ENCODE peak calls at places on chromosomes 1 and 21, in four cellular contexts. One of them, this sample, is unnamed.

GRCh38 chr1:188089461-188089860 is 1260.7 kb downstream of the PLA2G4A start:
- DNase-seq in HepG2: no peak
- DNase-seq in K562: no peak
- DNase-seq in GM12878: no peak
- DNase-seq in this sample: no peak

GRCh38 chr1:86352096-86352495 is 44.0 kb downstream of the ODF2L start:
- DNase-seq in HepG2: no peak
- DNase-seq in K562: no peak
- DNase-seq in GM12878: no peak
- DNase-seq in this sample: no peak

GRCh38 chr1:112722601-112723510 is 7.7 kb upstream of the PPM1J start:
- DNase-seq in HepG2: no peak
- DNase-seq in K562: no peak
- DNase-seq in GM12878: no peak
- DNase-seq in this sample: peak

GRCh38 chr1:106502659-106503058 is 553.8 kb upstream of the PRMT6 start:
- DNase-seq in HepG2: no peak
- DNase-seq in GM12878: no peak
- DNase-seq in K562: no peak
- DNase-seq in this sample: no peak

GRCh38 chr21:31343680-31344480 is at the start of gene TIAM1:
- DNase-seq in HepG2: no peak
- DNase-seq in K562: no peak
- DNase-seq in GM12878: no peak
- DNase-seq in this sample: peak

GRCh38 chr1:9119745-9120144 is 9.2 kb downstream of the GPR157 start:
- DNase-seq in K562: no peak
- DNase-seq in GM12878: peak
- DNase-seq in HepG2: no peak
- DNase-seq in this sample: no peak

GRCh38 chr1:208206092-208206698 is 38.0 kb downstream of the PLXNA2 start:
- DNase-seq in K562: no peak
- DNase-seq in HepG2: no peak
- DNase-seq in GM12878: no peak
- DNase-seq in this sample: no peak

GRCh38 chr1:34404837-34405236 is 228.1 kb downstream of the C1orf94 start:
- DNase-seq in HepG2: no peak
- DNase-seq in GM12878: no peak
- DNase-seq in K562: no peak
- DNase-seq in this sample: no peak

GRCh38 chr1:238176441-238176840 is 285.7 kb upstream of the ZP4 start:
- DNase-seq in HepG2: no peak
- DNase-seq in K562: no peak
- DNase-seq in GM12878: no peak
- DNase-seq in this sample: no peak

GRCh38 chr1:43945898-43946243 is 879 bp upstream of the IPO13 start:
- DNase-seq in HepG2: no peak
- DNase-seq in GM12878: no peak
- DNase-seq in K562: no peak
- DNase-seq in this sample: no peak

GRCh38 chr21:42382915-42383314 is 12.9 kb downstream of the TMPRSS3 start:
- DNase-seq in K562: no peak
- DNase-seq in HepG2: no peak
- DNase-seq in GM12878: no peak
- DNase-seq in this sample: no peak

GRCh38 chr1:169995993-169996392 is 78.5 kb downstream of the KIFAP3 start:
- DNase-seq in K562: no peak
- DNase-seq in GM12878: no peak
- DNase-seq in HepG2: no peak
- DNase-seq in this sample: no peak

GRCh38 chr1:110634455-110635281 is 28.5 kb upstream of the KCNA2 start:
- DNase-seq in K562: no peak
- DNase-seq in HepG2: no peak
- DNase-seq in GM12878: peak
- DNase-seq in this sample: no peak

GRCh38 chr1:11156441-11156840 is 32.7 kb upstream of the ANGPTL7 start:
- DNase-seq in HepG2: no peak
- DNase-seq in K562: no peak
- DNase-seq in GM12878: no peak
- DNase-seq in this sample: no peak

GRCh38 chr1:207811920-207812720 is 60.3 kb downstream of the CD46 start:
- DNase-seq in HepG2: peak
- DNase-seq in K562: peak
- DNase-seq in GM12878: no peak
- DNase-seq in this sample: peak

GRCh38 chr1:182604128-182604834 is at the start of gene RGS16:
- DNase-seq in GM12878: peak
- DNase-seq in K562: peak
- DNase-seq in HepG2: no peak
- DNase-seq in this sample: peak

GRCh38 chr1:7549693-7550161 is 221.4 kb upstream of the VAMP3 start:
- DNase-seq in K562: no peak
- DNase-seq in HepG2: no peak
- DNase-seq in GM12878: no peak
- DNase-seq in this sample: no peak

GRCh38 chr1:72567511-72567910 is 285.2 kb upstream of the NEGR1 start:
- DNase-seq in GM12878: no peak
- DNase-seq in HepG2: no peak
- DNase-seq in K562: no peak
- DNase-seq in this sample: no peak

GRCh38 chr1:72568113-72568512 is 285.8 kb upstream of the NEGR1 start:
- DNase-seq in K562: no peak
- DNase-seq in HepG2: no peak
- DNase-seq in GM12878: no peak
- DNase-seq in this sample: no peak

GRCh38 chr1:72570815-72571214 is 288.5 kb upstream of the NEGR1 start:
- DNase-seq in HepG2: no peak
- DNase-seq in K562: no peak
- DNase-seq in GM12878: no peak
- DNase-seq in this sample: no peak
- TF ChIP-seq CREM in HepG2: no peak
- TF ChIP-seq CREM in K562: no peak
- TF ChIP-seq CREM in GM12878: no peak
- TF ChIP-seq CREM in this sample: no peak

GRCh38 chr1:204692852-204693356 is 7.4 kb upstream of the LRRN2 start:
- DNase-seq in HepG2: no peak
- DNase-seq in GM12878: no peak
- DNase-seq in K562: peak
- DNase-seq in this sample: peak
- TF ChIP-seq CREM in HepG2: no peak
- TF ChIP-seq CREM in GM12878: no peak
- TF ChIP-seq CREM in K562: no peak
- TF ChIP-seq CREM in this sample: no peak

GRCh38 chr1:53850082-53850673 is 12.1 kb upstream of the NDC1 start:
- DNase-seq in K562: no peak
- DNase-seq in HepG2: no peak
- DNase-seq in GM12878: no peak
- DNase-seq in this sample: no peak

GRCh38 chr1:53848025-53848424 is 9.9 kb upstream of the NDC1 start:
- DNase-seq in HepG2: no peak
- DNase-seq in K562: no peak
- DNase-seq in GM12878: no peak
- DNase-seq in this sample: no peak

DNA sequence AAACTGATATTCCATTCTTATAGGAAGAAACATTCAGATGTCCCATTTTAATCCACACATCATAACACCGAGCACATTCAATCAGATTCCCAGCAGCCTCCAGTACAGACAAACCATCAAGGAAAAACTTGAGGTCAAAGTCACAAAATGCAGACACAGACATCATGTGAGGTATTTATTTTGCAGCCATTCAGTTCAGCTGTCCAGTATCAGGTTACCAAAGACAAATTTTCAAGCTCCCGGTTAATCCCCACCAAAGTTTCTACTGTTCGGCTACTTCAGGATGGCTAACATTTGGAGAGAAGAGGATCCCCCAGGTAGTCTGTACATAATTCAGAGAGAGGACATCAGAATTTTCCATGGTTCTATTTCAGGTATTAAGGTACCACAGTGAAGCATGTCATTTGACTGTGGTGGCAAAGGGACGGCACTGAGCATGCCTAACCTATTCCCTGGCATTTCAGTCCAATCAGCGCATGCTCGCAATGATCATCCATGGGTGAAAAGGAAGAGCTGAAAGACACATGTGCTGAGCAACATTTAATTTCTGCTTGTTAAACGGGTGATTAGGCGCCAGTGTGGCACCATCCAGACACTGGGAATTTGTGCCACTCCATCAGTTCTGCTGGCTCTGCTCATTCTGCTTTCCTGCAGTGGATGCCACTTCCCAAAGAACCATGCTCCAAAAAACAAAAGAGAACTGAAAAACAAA is 13.6 kb upstream of the NDC1 start:
- DNase-seq in GM12878: no peak
- DNase-seq in HepG2: peak
- DNase-seq in K562: no peak
- DNase-seq in this sample: no peak
- TF ChIP-seq CREM in GM12878: no peak
- TF ChIP-seq CREM in HepG2: no peak
- TF ChIP-seq CREM in K562: no peak
- TF ChIP-seq CREM in this sample: no peak

DNA sequence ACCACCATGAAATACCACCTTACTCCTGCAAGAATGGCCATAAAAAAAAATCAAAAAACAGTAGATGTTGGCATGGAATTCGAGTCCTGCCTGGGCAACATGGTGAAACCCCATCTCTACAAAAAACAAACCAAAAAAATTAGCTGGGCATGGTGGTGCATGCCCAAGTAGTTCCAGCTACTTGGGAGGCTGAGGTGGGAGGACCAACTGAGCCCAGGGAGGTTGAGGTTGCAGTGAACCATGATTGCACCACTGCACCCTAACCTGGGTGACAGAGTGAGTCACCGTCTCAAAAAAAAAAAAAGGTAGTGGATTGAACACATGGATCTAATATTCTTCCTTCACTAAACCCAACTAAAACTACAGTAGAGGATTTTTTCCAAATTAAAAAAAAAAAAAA is 125.9 kb downstream of the CCDC185 start:
- DNase-seq in GM12878: no peak
- DNase-seq in K562: no peak
- DNase-seq in HepG2: no peak
- DNase-seq in this sample: no peak
- TF ChIP-seq CREM in GM12878: no peak
- TF ChIP-seq CREM in K562: no peak
- TF ChIP-seq CREM in HepG2: no peak
- TF ChIP-seq CREM in this sample: no peak

GRCh38 chr1:67052741-67053534 is 1.0 kb downstream of the SLC35D1 start:
- DNase-seq in K562: peak
- DNase-seq in HepG2: peak
- DNase-seq in GM12878: no peak
- DNase-seq in this sample: peak
- TF ChIP-seq CREM in K562: no peak
- TF ChIP-seq CREM in HepG2: no peak
- TF ChIP-seq CREM in GM12878: no peak
- TF ChIP-seq CREM in this sample: no peak

This sample was measured in WTC11.